ENCODE peak calls at places on chromosome 5, in seven cellular contexts. X is mucosa of gallbladder; W is D341Med; G is foreskin melanocyte; E is DMS79 treated with DMSO at 0.1 percent for 48 hours; K is effector memory CD8-positive, alpha-beta T cell; Q is heart right ventricle. J is an unnamed sample.

GRCh38 chr5:92332039-92332438 is 948.9 kb upstream of the ARRDC3 start:
- DNase-seq in X (no peak), W (no peak), G (no peak), E (no peak), K (no peak), Q (no peak), J (no peak)

GRCh38 chr5:59188415-59189225 is 605.7 kb downstream of the RAB3C start:
- DNase-seq in X (peak; percentile 50), W (peak; percentile 69), G (peak; percentile 45), E (peak; percentile 53), K (peak; percentile 49), Q (peak; percentile 66), J (peak; percentile 78)

GRCh38 chr5:177552839-177553455 is 1.4 kb downstream of the FAM193B start:
- DNase-seq in X (no peak), W (peak; percentile 55), G (no peak), E (no peak), K (no peak), Q (no peak), J (peak; percentile 41)

GRCh38 chr5:13591621-13592020 is 352.9 kb downstream of the DNAH5 start:
- DNase-seq in X (no peak), W (no peak), G (peak; percentile 48), E (no peak), K (no peak), Q (no peak), J (no peak)

GRCh38 chr5:115246361-115246991 is 16.2 kb downstream of the PGGT1B start:
- DNase-seq in X (no peak), W (peak; percentile 45), G (peak; percentile 46), E (peak; percentile 6), K (no peak), Q (no peak), J (no peak)

GRCh38 chr5:96302174-96302738 is 130.8 kb downstream of the PCSK1 start:
- DNase-seq in X (no peak), W (no peak), G (no peak), E (no peak), K (no peak), Q (no peak), J (no peak)

GRCh38 chr5:129051283-129051682 is 43.3 kb upstream of the ISOC1 start:
- DNase-seq in X (no peak), W (no peak), G (no peak), E (no peak), K (no peak), Q (no peak), J (no peak)

GRCh38 chr5:39624268-39624886 is 199.6 kb upstream of the DAB2 start:
- DNase-seq in X (peak; percentile 80), W (no peak), G (no peak), E (no peak), K (no peak), Q (no peak), J (no peak)

GRCh38 chr5:103450333-103451061 is 112.1 kb downstream of the NUDT12 start:
- DNase-seq in X (no peak), W (no peak), G (peak; percentile 91), E (no peak), K (no peak), Q (no peak), J (peak; percentile 27)

GRCh38 chr5:73218552-73219171 is 45.7 kb downstream of the TMEM174 start:
- DNase-seq in X (no peak), W (no peak), G (no peak), E (no peak), K (no peak), Q (no peak), J (no peak)

GRCh38 chr5:121915765-121916164 is 46.0 kb upstream of the SRFBP1 start:
- DNase-seq in X (no peak), W (no peak), G (no peak), E (no peak), K (no peak), Q (no peak), J (no peak)

GRCh38 chr5:176534640-176535039 is 2.6 kb downstream of the RNF44 start:
- DNase-seq in X (no peak), W (no peak), G (no peak), E (no peak), K (no peak), Q (no peak), J (no peak)

GRCh38 chr5:30845194-30845593 is 348.3 kb upstream of the CDH6 start:
- DNase-seq in X (no peak), W (no peak), G (no peak), E (no peak), K (no peak), Q (no peak), J (no peak)

GRCh38 chr5:175629793-175630192 is 28.1 kb upstream of the HRH2 start:
- DNase-seq in X (no peak), W (no peak), G (no peak), E (no peak), K (no peak), Q (no peak), J (no peak)

GRCh38 chr5:75651575-75651974 is 40.3 kb downstream of the ANKDD1B start:
- DNase-seq in X (no peak), W (no peak), G (no peak), E (no peak), K (no peak), Q (no peak), J (no peak)

GRCh38 chr5:88143693-88144218 is 124.9 kb downstream of the TMEM161B start:
- DNase-seq in X (no peak), W (no peak), G (no peak), E (no peak), K (no peak), Q (no peak), J (no peak)

GRCh38 chr5:136133416-136134383 is 1.1 kb downstream of the SMAD5 start:
- DNase-seq in X (peak; percentile 46), W (peak; percentile 62), G (peak; percentile 40), E (peak; percentile 29), K (no peak), Q (peak; percentile 45), J (peak; percentile 59)

GRCh38 chr5:76046761-76047160 is 36.4 kb upstream of the SV2C start:
- DNase-seq in X (no peak), W (no peak), G (peak; percentile 42), E (no peak), K (no peak), Q (no peak), J (no peak)

GRCh38 chr5:68303038-68303738 is 87.6 kb downstream of the PIK3R1 start:
- DNase-seq in X (no peak), W (no peak), G (no peak), E (no peak), K (no peak), Q (no peak), J (peak; percentile 43)

GRCh38 chr5:142080248-142080647 is 28.3 kb upstream of the NDFIP1 start:
- DNase-seq in X (no peak), W (no peak), G (no peak), E (peak; percentile 81), K (no peak), Q (no peak), J (no peak)

GRCh38 chr5:134738963-134739661 is 764 bp downstream of the CAMLG start:
- DNase-seq in X (peak; percentile 16), W (peak; percentile 43), G (peak; percentile 32), E (peak; percentile 9), K (peak; percentile 15), Q (peak; percentile 19), J (peak; percentile 21)

J was measured in BE2C.